ENCODE peak calls at places on chromosome X, in seven cellular contexts. E is suprapubic skin, Y is Peyer's patch, W is breast epithelium, R is tibial nerve, D is HepG2, G is body of pancreas. U is an unnamed sample.
A peak's percentile ranks its signal among the peaks of the same experiment; 100 is the strongest.

GRCh38 chrX:119685225-119686066 is 7.5 kb downstream of the SEPTIN6 start:
- DNase-seq in D (no peak), W (no peak), G (no peak), E (no peak), Y (peak; percentile 79), R (no peak), U (no peak)

GRCh38 chrX:119228506-119229290 is 7.4 kb upstream of the PGRMC1 start:
- DNase-seq in W (no peak), G (no peak), D (no peak), E (no peak), Y (no peak), R (no peak), U (no peak)

GRCh38 chrX:103794117-103794516 is 17.5 kb downstream of the PLP1 start:
- DNase-seq in G (no peak), D (no peak), R (no peak), W (no peak), E (no peak), Y (no peak), U (no peak)

GRCh38 chrX:85573801-85574200 is 194.3 kb upstream of the POF1B start:
- DNase-seq in W (no peak), G (no peak), Y (no peak), D (no peak), E (no peak), R (no peak), U (no peak)

GRCh38 chrX:71482228-71482958 is 50.5 kb upstream of the OGT start:
- DNase-seq in Y (no peak), D (no peak), E (no peak), R (no peak), W (no peak), G (no peak), U (no peak)

GRCh38 chrX:7614616-7615015 is 228.4 kb upstream of the VCX start:
- DNase-seq in R (no peak), G (no peak), E (no peak), Y (no peak), W (no peak), D (no peak), U (no peak)

GRCh38 chrX:11210397-11210796 is 82.8 kb upstream of the AMELX start:
- DNase-seq in D (no peak), E (no peak), Y (no peak), R (no peak), W (no peak), G (no peak), U (no peak)

GRCh38 chrX:51144828-51145442 is 187.7 kb upstream of the NUDT10 start:
- DNase-seq in D (peak; percentile 16), Y (peak; percentile 51), R (no peak), E (no peak), G (peak; percentile 45), W (no peak), U (no peak)

GRCh38 chrX:66013195-66013816 is 26.6 kb downstream of the VSIG4 start:
- DNase-seq in E (no peak), D (no peak), Y (peak; percentile 46), R (no peak), W (no peak), G (no peak), U (no peak)

DNA sequence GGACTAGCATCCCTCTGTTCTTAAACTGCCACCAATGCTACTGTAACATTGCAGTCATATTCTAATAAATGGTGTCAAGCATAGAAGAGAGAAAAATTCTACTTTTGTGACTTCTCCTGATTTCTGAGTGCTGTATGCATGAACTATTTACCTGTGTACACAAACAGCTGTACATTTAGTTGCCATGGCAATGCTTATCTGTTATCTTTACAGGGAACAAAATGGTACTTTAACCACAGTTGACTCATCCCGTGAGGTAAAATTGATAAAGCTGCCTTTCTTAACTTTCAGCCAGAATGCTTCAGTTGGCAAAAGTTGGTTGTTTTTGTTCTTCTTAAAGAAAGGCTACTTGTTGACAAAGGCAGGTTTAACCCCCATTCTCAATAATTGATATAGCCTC is 587.5 kb upstream of the MAGEB2 start:
- DNase-seq in R (no peak), E (no peak), G (no peak), D (no peak), Y (no peak), W (no peak), U (no peak)
- TF ChIP-seq POLR2A in R (no peak), E (no peak), G (no peak), D (no peak), Y (no peak), W (no peak), U (no peak)

GRCh38 chrX:30309139-30309571 is at the start of gene NR0B1:
- DNase-seq in G (peak; percentile 20), R (no peak), E (no peak), W (no peak), Y (no peak), D (no peak), U (no peak)
- H3K4me3 ChIP-seq in G (no peak within 1 kb of the TSS), R (no peak within 1 kb of the TSS), E (peak within 1 kb of the TSS; percentile 23), W (peak within 1 kb of the TSS; percentile 22), Y (no peak within 1 kb of the TSS), D (no peak within 1 kb of the TSS), U (no peak within 1 kb of the TSS)

GRCh38 chrX:134733595-134733994 is 75.3 kb upstream of the PLAC1 start:
- DNase-seq in W (no peak), D (no peak), E (no peak), G (no peak), Y (no peak), R (no peak), U (no peak)
- TF ChIP-seq POLR2A in W (no peak), D (no peak), E (no peak), G (no peak), Y (no peak), R (no peak), U (no peak)

GRCh38 chrX:318739-319578 is at the start of gene GTPBP6:
- DNase-seq in D (peak; percentile 98), R (peak; percentile 99), Y (peak; percentile 100), W (peak; percentile 100), G (peak; percentile 100), E (peak; percentile 100), U (peak; percentile 100)

GRCh38 chrX:317424-318067 is 1.1 kb downstream of the GTPBP6 start:
- DNase-seq in R (no peak), Y (no peak), E (no peak), G (no peak), D (no peak), W (peak; percentile 12), U (no peak)

GRCh38 chrX:314781-315595 is 3.6 kb downstream of the GTPBP6 start:
- DNase-seq in E (peak; percentile 57), Y (no peak), G (peak; percentile 8), W (peak; percentile 40), D (no peak), R (no peak), U (no peak)

GRCh38 chrX:318068-318738 is 393 bp downstream of the GTPBP6 start:
- DNase-seq in D (peak; percentile 98), G (peak; percentile 99), E (peak; percentile 100), W (peak; percentile 99), Y (peak; percentile 99), R (peak; percentile 100), U (peak; percentile 99)

DNA sequence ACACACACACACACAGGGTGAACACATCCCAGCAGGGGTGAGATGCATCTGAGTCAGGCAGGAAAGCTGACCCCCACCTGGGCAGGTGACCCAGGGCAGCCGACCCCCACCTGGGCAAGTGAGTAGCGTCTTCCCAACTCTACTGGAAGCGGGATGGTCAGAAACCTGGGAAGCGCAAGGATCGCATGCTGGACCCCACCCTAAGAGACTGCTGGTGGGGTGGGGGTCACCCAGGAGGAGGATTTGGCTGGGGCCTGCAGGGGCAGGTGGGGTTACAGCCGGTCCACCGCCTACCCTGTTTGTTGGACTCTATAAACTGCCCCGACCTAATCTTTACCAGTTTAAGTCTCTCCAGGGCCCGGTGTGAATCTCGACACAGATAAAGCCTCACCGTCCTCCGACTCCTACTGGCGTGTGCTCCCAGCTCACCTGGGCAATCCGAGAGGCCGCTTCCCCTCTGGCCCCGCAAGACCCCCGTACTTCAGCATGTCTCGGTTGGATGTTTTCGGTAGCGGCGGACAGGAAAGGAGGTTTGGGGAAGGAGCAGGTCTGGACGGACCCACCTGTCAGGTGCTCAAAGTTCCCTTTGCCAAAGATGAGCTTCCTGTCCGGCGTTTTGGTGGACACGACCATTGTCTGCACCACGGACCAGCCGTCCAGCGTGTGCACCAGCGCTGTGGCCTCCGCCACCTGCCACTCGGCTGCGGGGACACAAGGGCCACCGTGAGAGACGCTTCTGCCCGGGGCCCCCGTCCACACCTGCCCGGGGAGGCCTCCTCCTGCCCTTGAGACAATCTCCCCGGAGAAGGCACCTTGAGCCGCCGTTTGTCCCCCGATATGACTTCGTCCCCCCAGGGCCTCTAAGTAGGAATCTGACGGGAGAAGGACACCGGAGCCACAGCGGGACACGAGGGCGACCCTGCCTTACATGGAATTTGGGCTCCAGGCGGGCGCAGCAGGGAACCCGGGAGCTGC is 2.0 kb downstream of the GTPBP6 start:
- DNase-seq in R (no peak), G (peak; percentile 5), W (peak; percentile 50), D (no peak), Y (no peak), E (peak; percentile 70), U (peak; percentile 19)
- H3K4me3 ChIP-seq in R (no peak overlapping the region), G (no peak overlapping the region), W (no peak overlapping the region), D (no peak overlapping the region), Y (no peak overlapping the region), E (no peak overlapping the region), U (no peak overlapping the region)

U was measured in transverse colon.